ENCODE peak calls at places on chromosomes 6 and 20, in eight cellular contexts. D is heart left ventricle, V is sigmoid colon, Q is cardiac muscle cell, N is cardiac fibroblast, U is hepatocyte, W is choroid plexus epithelial cell, X is GM06990. T is an unnamed sample.

GRCh38 chr6:42230320-42231034 is 12.8 kb upstream of the MRPS10 start:
- DNase-seq in V (no peak), U (no peak), W (peak), D (no peak), N (peak), Q (no peak), X (no peak), T (peak)

GRCh38 chr6:11618533-11618932 is 81.0 kb downstream of the TMEM170B start:
- DNase-seq in U (no peak), X (no peak), N (peak), D (no peak), V (no peak), Q (no peak), W (peak), T (peak)

GRCh38 chr6:68128211-68128610 is 506.9 kb upstream of the ADGRB3 start:
- DNase-seq in X (no peak), Q (no peak), V (no peak), N (no peak), U (no peak), D (no peak), W (no peak), T (no peak)

GRCh38 chr6:75210885-75211739 is 5.3 kb upstream of the COL12A1 start:
- DNase-seq in D (peak), U (peak), V (no peak), Q (peak), X (no peak), W (peak), N (peak), T (peak)

GRCh38 chr6:75344455-75344854 is 59.9 kb upstream of the TMEM30A start:
- DNase-seq in Q (no peak), W (no peak), U (no peak), N (no peak), X (no peak), V (no peak), D (no peak), T (no peak)

GRCh38 chr6:46323312-46323965 is 152.7 kb upstream of the ENPP5 start:
- DNase-seq in U (peak), N (peak), V (no peak), D (no peak), X (no peak), Q (no peak), W (peak), T (peak)

GRCh38 chr20:44738779-44739477 is 6.7 kb upstream of the KCNK15 start:
- DNase-seq in Q (peak), W (peak), U (peak), V (no peak), N (peak), X (no peak), D (peak), T (peak)

GRCh38 chr20:53934421-53935352 is 135.7 kb downstream of the BCAS1 start:
- DNase-seq in D (peak), V (no peak), N (peak), U (no peak), Q (no peak), X (no peak), W (peak), T (peak)

GRCh38 chr6:148530394-148530923 is 187.8 kb downstream of the SASH1 start:
- DNase-seq in V (no peak), W (peak), Q (peak), X (no peak), D (no peak), N (peak), U (peak), T (peak)

GRCh38 chr6:63882208-63882607 is 246.6 kb downstream of the PHF3 start:
- DNase-seq in V (no peak), N (no peak), D (no peak), W (peak), Q (no peak), U (no peak), X (no peak), T (no peak)

GRCh38 chr6:110688661-110689268 is 126.5 kb downstream of the CDK19 start:
- DNase-seq in W (no peak), N (no peak), D (no peak), V (no peak), X (no peak), U (no peak), Q (no peak), T (no peak)

GRCh38 chr6:49890988-49891387 is 24.7 kb upstream of the CRISP1 start:
- DNase-seq in Q (no peak), D (no peak), N (no peak), W (no peak), U (peak), X (no peak), V (no peak), T (no peak)

GRCh38 chr6:113359155-113360140 is 497.7 kb upstream of the MARCKS start:
- DNase-seq in D (peak), Q (peak), U (no peak), N (peak), X (no peak), W (peak), V (no peak), T (peak)

GRCh38 chr20:45095753-45096371 is 5.1 kb downstream of the KCNS1 start:
- DNase-seq in D (peak), U (peak), V (no peak), N (peak), Q (peak), W (peak), X (no peak), T (peak)

GRCh38 chr6:34520645-34521462 is 35.3 kb downstream of the SPDEF start:
- DNase-seq in W (no peak), N (peak), D (no peak), X (no peak), Q (no peak), V (no peak), U (no peak), T (no peak)

GRCh38 chr6:40887904-40888303 is 151.1 kb downstream of the UNC5CL start:
- DNase-seq in U (no peak), W (no peak), D (no peak), N (no peak), Q (no peak), V (no peak), X (no peak), T (no peak)

GRCh38 chr6:35731736-35732532 is 4.9 kb upstream of the ARMC12 start:
- DNase-seq in V (peak), Q (peak), U (peak), N (peak), X (peak), D (peak), W (peak), T (peak)

GRCh38 chr20:63831696-63832686 is 927 bp upstream of the ZBTB46 start:
- DNase-seq in Q (peak), X (no peak), N (no peak), U (peak), D (peak), V (no peak), W (peak), T (no peak)

GRCh38 chr6:99002826-99003225 is 55.1 kb upstream of the FBXL4 start:
- DNase-seq in W (peak), V (no peak), N (peak), X (no peak), D (no peak), Q (no peak), U (no peak), T (no peak)

GRCh38 chr20:4972506-4973251 is 28.6 kb downstream of the SLC23A2 start:
- DNase-seq in V (no peak), X (no peak), N (no peak), W (no peak), Q (no peak), D (no peak), U (no peak), T (no peak)

GRCh38 chr20:7358670-7359069 is 581.6 kb downstream of the HAO1 start:
- DNase-seq in X (no peak), W (no peak), D (no peak), N (no peak), Q (peak), V (no peak), U (no peak), T (no peak)

GRCh38 chr6:69813508-69813907 is 16.7 kb upstream of the LMBRD1 start:
- DNase-seq in W (no peak), D (no peak), X (no peak), Q (no peak), U (no peak), N (no peak), V (no peak), T (no peak)

GRCh38 chr6:64383277-64383676 is 747.7 kb downstream of the PHF3 start:
- DNase-seq in X (no peak), Q (no peak), W (no peak), V (no peak), D (no peak), N (no peak), U (no peak), T (no peak)

GRCh38 chr6:157236040-157236725 is 87.1 kb downstream of the TMEM242 start:
- DNase-seq in Q (peak), V (peak), U (no peak), D (peak), W (no peak), X (no peak), N (no peak), T (no peak)

GRCh38 chr6:156174026-156174880 is 602.9 kb upstream of the ARID1B start:
- DNase-seq in N (no peak), X (no peak), Q (no peak), W (no peak), D (no peak), V (no peak), U (no peak), T (no peak)

GRCh38 chr6:125612400-125612846 is 137.0 kb upstream of the HEY2 start:
- DNase-seq in U (no peak), W (peak), Q (no peak), V (no peak), X (no peak), N (peak), D (no peak), T (peak)

GRCh38 chr6:167703347-167703746 is 123.4 kb upstream of the AFDN start:
- DNase-seq in Q (no peak), D (no peak), W (no peak), U (no peak), X (no peak), V (peak), N (no peak), T (no peak)

GRCh38 chr20:35579196-35579595 is 36.4 kb upstream of the SPAG4 start:
- DNase-seq in W (no peak), U (no peak), V (no peak), X (no peak), N (no peak), D (no peak), Q (no peak), T (no peak)

GRCh38 chr6:22024004-22024403 is 272.8 kb downstream of the PRL start:
- DNase-seq in V (no peak), Q (no peak), W (no peak), U (no peak), X (no peak), D (no peak), N (no peak), T (no peak)

DNA sequence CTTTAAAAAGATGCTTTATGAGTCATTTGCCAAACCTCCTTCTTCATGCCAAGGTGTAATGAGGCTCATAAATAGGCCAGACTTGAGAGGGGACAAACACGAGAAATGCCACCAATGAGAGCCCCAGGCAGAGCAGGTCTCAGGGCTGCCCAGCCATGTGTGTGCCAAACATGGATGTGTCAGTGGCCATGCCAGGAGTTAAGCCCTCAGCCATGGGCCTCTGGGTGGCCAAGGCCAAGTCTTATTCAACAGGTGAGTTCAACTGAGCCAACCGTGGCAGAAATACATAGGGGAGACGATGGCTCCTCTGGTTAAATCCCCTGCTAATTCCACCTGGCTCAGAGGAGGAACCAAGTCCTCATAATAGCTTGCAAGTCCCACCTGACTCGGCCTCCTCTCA is 358.8 kb downstream of the PREX1 start:
- DNase-seq in D (no peak), N (no peak), V (no peak), U (no peak), W (no peak), Q (no peak), X (no peak), T (no peak)
- H3K4me3 ChIP-seq in D (no peak), N (no peak), V (no peak), U (no peak), W (no peak), Q (no peak), X (no peak), T (no peak)

GRCh38 chr20:49278036-49278816 is at the start of gene ZNFX1:
- DNase-seq in D (peak), W (peak), X (peak), N (peak), U (peak), Q (peak), V (peak), T (peak)
- TF ChIP-seq CTCF in D (no peak), W (no peak), X (no peak), N (no peak), U (no peak), Q (no peak), V (no peak), T (no peak)

DNA sequence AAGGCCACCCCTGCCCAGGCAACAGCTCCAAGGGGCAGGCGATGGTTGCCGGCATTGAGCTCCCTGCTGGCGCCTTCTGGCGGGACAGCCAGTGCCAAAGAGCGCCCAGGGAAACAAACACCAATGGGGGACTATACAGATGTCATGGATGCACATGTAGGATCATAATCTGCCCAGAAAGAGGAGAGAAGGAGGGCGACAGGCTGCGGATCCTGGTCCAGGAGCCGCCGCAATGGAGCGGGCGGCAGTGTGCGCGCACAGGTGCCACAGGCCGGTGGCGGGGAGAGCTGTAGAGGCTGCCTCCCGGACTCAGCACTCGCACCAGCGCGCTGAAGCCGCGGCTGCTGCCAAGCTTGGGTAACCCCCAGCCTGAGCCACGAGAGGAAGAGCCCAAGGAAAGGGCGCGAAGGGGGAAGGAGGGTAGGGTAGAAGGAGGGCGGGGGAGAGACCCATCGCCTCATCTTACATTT is 418 bp upstream of the FUT9 start:
- DNase-seq in U (peak), D (no peak), V (peak), Q (peak), W (no peak), X (no peak), N (no peak), T (peak)
- H3K4me3 ChIP-seq in U (peak), D (no peak), V (peak), Q (peak), W (no peak), X (no peak), N (no peak), T (peak)

GRCh38 chr6:149701699-149702098 is 16.2 kb downstream of the LATS1 start:
- DNase-seq in X (no peak), V (no peak), Q (no peak), D (no peak), W (no peak), N (peak), U (no peak), T (no peak)

GRCh38 chr6:149696904-149697303 is 21.0 kb downstream of the LATS1 start:
- DNase-seq in D (no peak), N (peak), X (no peak), V (no peak), Q (no peak), U (no peak), W (peak), T (no peak)

GRCh38 chr6:149694926-149695325 is 23.0 kb downstream of the LATS1 start:
- DNase-seq in Q (no peak), X (no peak), U (no peak), V (no peak), D (no peak), W (no peak), N (no peak), T (no peak)

GRCh38 chr6:149698175-149698574 is 19.7 kb downstream of the LATS1 start:
- DNase-seq in Q (no peak), V (no peak), X (no peak), D (no peak), W (no peak), N (no peak), U (no peak), T (no peak)

GRCh38 chr6:149699150-149699549 is 18.8 kb downstream of the LATS1 start:
- DNase-seq in U (no peak), X (no peak), N (no peak), Q (no peak), D (no peak), V (no peak), W (no peak), T (no peak)
- TF ChIP-seq CTCF in U (no peak), X (no peak), N (no peak), Q (no peak), D (no peak), V (no peak), W (no peak), T (no peak)